ENCODE peak calls at places on chromosomes 3 and 15, in five cellular contexts. I, Y, U, T and C are unnamed samples.

GRCh38 chr3:182644800-182645433 is 148.4 kb upstream of the ATP11B start:
- ATAC-seq in I (no peak), Y (no peak), U (no peak), T (no peak), C (no peak)

GRCh38 chr3:140501054-140501769 is 176.7 kb upstream of the TRIM42 start:
- ATAC-seq in I (no peak), Y (no peak), U (peak; percentile 76), T (no peak), C (no peak)

GRCh38 chr3:154970796-154971195 is 109.3 kb upstream of the MME start:
- ATAC-seq in I (no peak), Y (no peak), U (no peak), T (no peak), C (no peak)

GRCh38 chr15:57922780-57923179 is 142.7 kb downstream of the ALDH1A2 start:
- ATAC-seq in I (no peak), Y (peak; percentile 93), U (peak; percentile 95), T (no peak), C (no peak)

GRCh38 chr15:40097968-40098476 is 10.7 kb downstream of the BMF start:
- ATAC-seq in I (peak; percentile 22), Y (peak; percentile 60), U (peak; percentile 34), T (no peak), C (no peak)

GRCh38 chr3:47884603-47885002 is 81.7 kb downstream of the DHX30 start:
- ATAC-seq in I (no peak), Y (no peak), U (no peak), T (no peak), C (no peak)

GRCh38 chr15:67707520-67708283 is 117.6 kb upstream of the SKOR1 start:
- ATAC-seq in I (no peak), Y (no peak), U (no peak), T (no peak), C (no peak)

GRCh38 chr3:104588442-104588841 is 778.3 kb upstream of the ALCAM start:
- ATAC-seq in I (no peak), Y (no peak), U (no peak), T (no peak), C (no peak)